ENCODE peak calls at places on chromosomes 5 and 9, in five cellular contexts. I is fibroblast of gingiva; N is nucleus accumbens; D is effector CD4-positive, alpha-beta T cell; S is activated T-cell treated with anti-CD3 and anti-CD28 coated beads, Interleukin-2, amount 50 U/mL, for 1 hour. J is an unnamed sample.

GRCh38 chr5:178116406-178116885 is 3.1 kb downstream of the N4BP3 start:
- DNase-seq in I (no peak), N (no peak), D (peak; percentile 58), S (peak; percentile 68), J (no peak)

GRCh38 chr9:12784461-12785250 is 9.8 kb downstream of the LURAP1L start:
- DNase-seq in I (peak; percentile 91), N (no peak), D (no peak), S (no peak), J (no peak)

GRCh38 chr5:156523607-156524006 is 196.6 kb downstream of the SGCD start:
- DNase-seq in I (no peak), N (no peak), D (no peak), S (no peak), J (no peak)

GRCh38 chr9:134492721-134493470 is 148.7 kb upstream of the COL5A1 start:
- DNase-seq in I (no peak), N (no peak), D (no peak), S (peak; percentile 10), J (no peak)

GRCh38 chr5:72599519-72600400 is 92.5 kb upstream of the ZNF366 start:
- DNase-seq in I (peak; percentile 25), N (no peak), D (no peak), S (no peak), J (no peak)

GRCh38 chr5:58056546-58056945 is 403.3 kb downstream of the PLK2 start:
- DNase-seq in I (no peak), N (no peak), D (no peak), S (no peak), J (no peak)

GRCh38 chr5:7851240-7851592 is 283 bp upstream of the CFAP90 start:
- DNase-seq in I (no peak), N (no peak), D (no peak), S (no peak), J (no peak)

GRCh38 chr5:133925866-133926488 is 42.4 kb downstream of the C5orf15 start:
- DNase-seq in I (no peak), N (no peak), D (no peak), S (no peak), J (no peak)

GRCh38 chr9:85741112-85741874 is 461 bp downstream of the AGTPBP1 start:
- DNase-seq in I (no peak), N (peak; percentile 45), D (peak; percentile 64), S (no peak), J (peak; percentile 62)

GRCh38 chr5:3287516-3287915 is 308.1 kb upstream of the IRX1 start:
- DNase-seq in I (no peak), N (no peak), D (no peak), S (no peak), J (no peak)

GRCh38 chr9:88738708-88739107 is 203.7 kb downstream of the NXNL2 start:
- DNase-seq in I (peak; percentile 89), N (no peak), D (no peak), S (no peak), J (no peak)

GRCh38 chr9:17725399-17726010 is 146.6 kb downstream of the SH3GL2 start:
- DNase-seq in I (no peak), N (no peak), D (no peak), S (no peak), J (no peak)

GRCh38 chr9:2723666-2724065 is 6.4 kb downstream of the KCNV2 start:
- DNase-seq in I (no peak), N (no peak), D (no peak), S (no peak), J (no peak)

GRCh38 chr9:129108083-129108804 is 2.3 kb downstream of the CRAT start:
- DNase-seq in I (no peak), N (no peak), D (no peak), S (no peak), J (no peak)

GRCh38 chr5:175872287-175873089 is 1.1 kb downstream of the CPLX2 start:
- DNase-seq in I (no peak), N (no peak), D (no peak), S (no peak), J (no peak)

GRCh38 chr9:105625088-105625487 is 37.2 kb upstream of the TAL2 start:
- DNase-seq in I (no peak), N (no peak), D (no peak), S (no peak), J (no peak)

J was measured in T follicular helper cell.